ENCODE peak calls at places on chromosomes 7 and 10, in ten cellular contexts. W, P, I, K, T, H, C, Q, D and R are unnamed samples.

GRCh38 chr7:39504963-39505362 is 61.2 kb upstream of the YAE1 start:
- DNase-seq in D (no peak), H (no peak), I (no peak), W (no peak), Q (no peak), T (peak), K (no peak), P (peak), C (no peak), R (no peak)

GRCh38 chr7:151992375-151992774 is 33.1 kb upstream of the GALNT11 start:
- DNase-seq in H (peak), D (peak), T (peak), I (no peak), K (peak), Q (peak), P (peak), C (no peak), W (no peak), R (peak)

GRCh38 chr10:122639801-122640200 is 59.8 kb downstream of the C10orf120 start:
- DNase-seq in H (no peak), D (no peak), K (no peak), P (no peak), I (no peak), C (no peak), T (no peak), W (no peak), Q (no peak), R (no peak)

GRCh38 chr7:155234950-155235789 is 62.5 kb upstream of the INSIG1 start:
- DNase-seq in C (no peak), P (peak), H (no peak), W (no peak), Q (no peak), D (no peak), T (peak), K (no peak), I (no peak), R (no peak)

GRCh38 chr7:150791304-150791703 is 8.9 kb downstream of the TMEM176B start:
- DNase-seq in Q (peak), D (no peak), H (no peak), I (no peak), C (no peak), K (no peak), T (no peak), P (no peak), W (no peak), R (no peak)

GRCh38 chr7:98123073-98123696 is 16.5 kb downstream of the LMTK2 start:
- DNase-seq in K (no peak), H (no peak), P (no peak), W (no peak), T (no peak), C (no peak), I (no peak), Q (no peak), D (no peak), R (no peak)

GRCh38 chr7:24290004-24290641 is 6.1 kb downstream of the NPY start:
- DNase-seq in Q (peak), K (peak), C (no peak), I (no peak), D (peak), P (peak), H (peak), T (peak), W (no peak), R (no peak)

GRCh38 chr10:132170561-132171361 is 16.0 kb upstream of the DPYSL4 start:
- DNase-seq in C (no peak), K (no peak), H (no peak), I (no peak), T (no peak), D (no peak), Q (no peak), W (no peak), P (no peak), R (no peak)

GRCh38 chr7:142025896-142026295 is 30.2 kb downstream of the MGAM start:
- DNase-seq in K (no peak), D (no peak), I (no peak), H (no peak), Q (no peak), T (peak), W (no peak), P (peak), C (no peak), R (no peak)

GRCh38 chr10:13984647-13985155 is 346.0 kb downstream of the FRMD4A start:
- DNase-seq in Q (no peak), K (no peak), D (no peak), P (peak), C (no peak), W (no peak), H (no peak), T (peak), I (no peak), R (no peak)

GRCh38 chr7:1663857-1664651 is 6.0 kb upstream of the ELFN1 start:
- DNase-seq in K (no peak), D (no peak), T (no peak), I (no peak), Q (peak), W (no peak), C (no peak), H (no peak), P (no peak), R (no peak)

GRCh38 chr10:17479015-17479615 is 24.7 kb upstream of the ST8SIA6 start:
- DNase-seq in D (no peak), K (no peak), T (no peak), P (no peak), H (no peak), W (no peak), I (no peak), Q (no peak), C (no peak), R (no peak)

GRCh38 chr10:128982179-128982915 is 484.7 kb upstream of the MGMT start:
- DNase-seq in H (no peak), D (no peak), K (no peak), C (no peak), Q (no peak), W (no peak), P (no peak), T (no peak), I (no peak), R (no peak)

GRCh38 chr7:156577645-156578577 is 62.7 kb upstream of the RNF32 start:
- DNase-seq in W (no peak), P (no peak), D (no peak), I (no peak), C (no peak), T (no peak), H (peak), Q (no peak), K (no peak), R (no peak)

GRCh38 chr7:2956526-2957368 is 86.9 kb downstream of the CARD11 start:
- DNase-seq in W (no peak), C (no peak), T (peak), Q (no peak), I (no peak), P (peak), H (no peak), D (no peak), K (peak), R (no peak)

GRCh38 chr7:14747701-14748100 is 154.8 kb downstream of the DGKB start:
- DNase-seq in P (no peak), Q (no peak), D (no peak), T (peak), C (no peak), H (no peak), I (no peak), W (no peak), K (no peak), R (no peak)

GRCh38 chr10:17787087-17787942 is 21.8 kb upstream of the MRC1 start:
- DNase-seq in I (no peak), D (no peak), H (no peak), W (no peak), C (no peak), P (peak), Q (no peak), T (peak), K (no peak), R (no peak)

GRCh38 chr10:126223512-126224067 is 164.7 kb downstream of the ADAM12 start:
- DNase-seq in P (no peak), H (no peak), T (peak), W (no peak), I (no peak), D (no peak), Q (no peak), K (no peak), C (no peak), R (no peak)

GRCh38 chr10:78860260-78860914 is 208.4 kb upstream of the ZMIZ1 start:
- DNase-seq in K (no peak), I (no peak), Q (peak), T (no peak), W (no peak), D (no peak), C (no peak), H (no peak), P (no peak), R (no peak)